ENCODE peak calls at places on chromosomes 5 and 9, in five cellular contexts. One of them, this sample, is unnamed.

GRCh38 chr9:15155826-15156225 is 151.2 kb downstream of the TTC39B start:
- DNase-seq in IMR-90: no peak
- DNase-seq in esophagus squamous epithelium: no peak
- DNase-seq in adrenal gland: peak; percentile 37
- DNase-seq in tibial nerve: peak; percentile 57
- DNase-seq in this sample: no peak

GRCh38 chr5:149549461-149550266 is 1.6 kb downstream of the CSNK1A1 start:
- DNase-seq in adrenal gland: peak; percentile 40
- DNase-seq in IMR-90: peak; percentile 66
- DNase-seq in tibial nerve: peak; percentile 22
- DNase-seq in esophagus squamous epithelium: no peak
- DNase-seq in this sample: no peak

GRCh38 chr9:99868845-99869244 is 37.6 kb upstream of the STX17 start:
- DNase-seq in esophagus squamous epithelium: no peak
- DNase-seq in adrenal gland: peak; percentile 15
- DNase-seq in tibial nerve: no peak
- DNase-seq in IMR-90: peak; percentile 30
- DNase-seq in this sample: no peak

GRCh38 chr5:133475986-133476385 is 136.4 kb downstream of the FSTL4 start:
- DNase-seq in esophagus squamous epithelium: no peak
- DNase-seq in adrenal gland: no peak
- DNase-seq in IMR-90: no peak
- DNase-seq in tibial nerve: no peak
- DNase-seq in this sample: no peak

GRCh38 chr9:129338701-129339445 is 160.8 kb upstream of the IER5L start:
- DNase-seq in esophagus squamous epithelium: no peak
- DNase-seq in tibial nerve: no peak
- DNase-seq in adrenal gland: no peak
- DNase-seq in IMR-90: peak; percentile 78
- DNase-seq in this sample: no peak

GRCh38 chr5:145797336-145797735 is 37.8 kb downstream of the PRELID2 start:
- DNase-seq in tibial nerve: no peak
- DNase-seq in adrenal gland: no peak
- DNase-seq in esophagus squamous epithelium: no peak
- DNase-seq in IMR-90: peak; percentile 59
- DNase-seq in this sample: no peak

GRCh38 chr9:107739601-107740082 is 250.1 kb upstream of the KLF4 start:
- DNase-seq in adrenal gland: peak; percentile 54
- DNase-seq in tibial nerve: no peak
- DNase-seq in esophagus squamous epithelium: no peak
- DNase-seq in IMR-90: peak; percentile 15
- DNase-seq in this sample: no peak

GRCh38 chr5:174690256-174690655 is 34.1 kb upstream of the MSX2 start:
- DNase-seq in esophagus squamous epithelium: no peak
- DNase-seq in tibial nerve: no peak
- DNase-seq in IMR-90: peak; percentile 18
- DNase-seq in adrenal gland: peak; percentile 48
- DNase-seq in this sample: no peak

GRCh38 chr5:157348049-157348400 is 82.1 kb downstream of the CYFIP2 start:
- DNase-seq in esophagus squamous epithelium: no peak
- DNase-seq in tibial nerve: no peak
- DNase-seq in IMR-90: no peak
- DNase-seq in adrenal gland: no peak
- DNase-seq in this sample: no peak

GRCh38 chr9:21549890-21550289 is 67.8 kb upstream of the IFNE start:
- DNase-seq in IMR-90: no peak
- DNase-seq in esophagus squamous epithelium: no peak
- DNase-seq in adrenal gland: no peak
- DNase-seq in tibial nerve: no peak
- DNase-seq in this sample: no peak
- H3K4me1 ChIP-seq in IMR-90: peaks cover 22% of the 10 kb centered on the region
- H3K4me1 ChIP-seq in esophagus squamous epithelium: peaks cover 7% of the 10 kb centered on the region
- H3K4me1 ChIP-seq in adrenal gland: no peaks in the 10 kb centered on the region
- H3K4me1 ChIP-seq in tibial nerve: peaks cover 4% of the 10 kb centered on the region
- H3K4me1 ChIP-seq in this sample: no peaks in the 10 kb centered on the region

DNA sequence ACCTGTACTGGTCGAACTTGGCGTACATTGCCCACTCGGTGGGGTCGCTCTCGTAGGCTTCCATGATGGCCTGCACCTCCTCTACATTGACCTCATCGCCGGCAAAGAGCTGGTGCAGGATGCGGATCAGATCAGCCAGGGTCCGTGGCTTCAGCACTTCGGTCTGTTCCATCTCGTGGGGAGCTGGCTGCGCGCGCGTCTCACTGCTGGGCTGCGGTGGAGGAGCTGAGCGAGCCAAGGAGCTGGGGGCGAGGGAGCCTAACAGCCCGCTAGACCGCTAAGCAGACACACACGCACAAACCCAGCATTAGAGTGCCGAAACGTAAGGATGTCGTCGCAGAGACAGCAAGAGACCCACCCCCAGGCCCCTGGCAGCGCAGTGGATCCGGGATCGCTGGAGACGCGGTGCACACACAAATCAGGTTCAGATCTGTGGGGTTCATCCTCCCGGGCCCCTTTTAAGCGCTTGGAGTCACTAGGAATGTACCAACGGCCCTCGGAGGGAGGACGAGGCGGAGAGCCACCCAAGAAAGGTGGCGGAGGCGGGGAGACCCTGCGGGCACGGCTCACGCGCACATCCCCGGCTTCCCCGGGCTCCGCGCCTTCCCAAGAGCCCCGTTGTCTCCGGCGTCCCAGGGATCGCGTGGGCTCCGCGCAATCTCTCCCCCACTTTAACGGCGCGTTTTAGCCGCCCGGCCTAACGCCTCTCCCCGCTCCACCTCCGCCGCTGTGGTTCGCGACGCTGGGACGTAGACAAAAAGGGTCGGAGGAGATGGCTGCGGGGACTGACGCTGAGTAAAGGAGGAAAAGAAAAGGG is at the start of gene CDO1:
- DNase-seq in adrenal gland: peak; percentile 69
- DNase-seq in IMR-90: peak; percentile 59
- DNase-seq in tibial nerve: peak; percentile 81
- DNase-seq in esophagus squamous epithelium: no peak
- DNase-seq in this sample: peak; percentile 90
- H3K4me3 ChIP-seq in adrenal gland: peak within 1 kb of the TSS; percentile 42
- H3K4me3 ChIP-seq in IMR-90: peak within 1 kb of the TSS; percentile 73
- H3K4me3 ChIP-seq in tibial nerve: peak within 1 kb of the TSS; percentile 52
- H3K4me3 ChIP-seq in esophagus squamous epithelium: peak within 1 kb of the TSS; percentile 26
- H3K4me3 ChIP-seq in this sample: peak within 1 kb of the TSS; percentile 68

DNA sequence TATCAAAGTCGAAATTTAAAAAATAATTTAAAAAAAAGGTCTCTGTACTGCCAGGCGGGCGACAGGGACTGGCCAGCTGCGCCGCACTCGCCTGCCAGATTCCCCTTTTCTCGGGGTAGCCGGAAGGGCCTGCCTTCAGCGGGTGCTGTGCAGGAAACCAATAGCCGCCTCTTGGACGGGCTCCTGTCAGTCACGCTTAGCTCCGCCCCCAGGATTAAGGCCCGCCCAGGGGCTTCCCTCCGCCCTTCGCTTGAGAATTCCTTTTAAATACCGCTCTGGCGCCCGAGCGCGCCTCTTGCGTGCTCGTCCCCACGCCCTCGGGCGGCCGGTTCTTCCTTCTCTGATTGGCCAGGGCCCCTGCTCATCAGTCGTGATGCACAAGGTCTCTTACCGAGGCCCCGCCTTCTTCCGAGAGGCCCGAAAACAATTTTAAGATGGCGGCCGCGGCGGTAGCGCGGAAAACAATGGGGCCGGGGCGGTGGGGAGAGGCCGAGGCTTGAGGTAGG is at the start of gene MAML1:
- DNase-seq in esophagus squamous epithelium: peak; percentile 99
- DNase-seq in adrenal gland: peak; percentile 100
- DNase-seq in tibial nerve: peak; percentile 100
- DNase-seq in IMR-90: peak; percentile 100
- DNase-seq in this sample: peak; percentile 100
- TF ChIP-seq POLR2A in esophagus squamous epithelium: no peak
- TF ChIP-seq POLR2A in adrenal gland: no peak
- TF ChIP-seq POLR2A in tibial nerve: peak; percentile 90
- TF ChIP-seq POLR2A in IMR-90: peak; percentile 84
- TF ChIP-seq POLR2A in this sample: peak; percentile 64

GRCh38 chr5:142810081-142810480 is 39.9 kb downstream of the ARHGAP26 start:
- DNase-seq in IMR-90: peak; percentile 18
- DNase-seq in esophagus squamous epithelium: no peak
- DNase-seq in tibial nerve: no peak
- DNase-seq in adrenal gland: no peak
- DNase-seq in this sample: no peak
- H3K4me1 ChIP-seq in IMR-90: peaks cover 3% of the 10 kb centered on the region
- H3K4me1 ChIP-seq in esophagus squamous epithelium: peaks cover 8% of the 10 kb centered on the region
- H3K4me1 ChIP-seq in tibial nerve: peaks cover 48% of the 10 kb centered on the region
- H3K4me1 ChIP-seq in adrenal gland: peaks cover 68% of the 10 kb centered on the region
- H3K4me1 ChIP-seq in this sample: peaks cover 45% of the 10 kb centered on the region

GRCh38 chr9:114155967-114156294 is 594 bp downstream of the COL27A1 start:
- DNase-seq in esophagus squamous epithelium: no peak
- DNase-seq in IMR-90: no peak
- DNase-seq in adrenal gland: no peak
- DNase-seq in tibial nerve: no peak
- DNase-seq in this sample: no peak
- H3K4me3 ChIP-seq in esophagus squamous epithelium: peak overlapping the region; percentile 40
- H3K4me3 ChIP-seq in IMR-90: peak overlapping the region; percentile 94
- H3K4me3 ChIP-seq in adrenal gland: peak overlapping the region; percentile 51
- H3K4me3 ChIP-seq in tibial nerve: peak overlapping the region; percentile 52
- H3K4me3 ChIP-seq in this sample: peak overlapping the region; percentile 67

This sample was measured in right lobe of liver.